ENCODE peak calls at places on chromosomes 7 and 10, in four cellular contexts. T is brain microvascular endothelial cell, P is heart right ventricle, Q is PC-9. L is an unnamed sample. For H3K36me3, the result is how much of the 10 kb centered on the place peaks cover.

GRCh38 chr7:14542624-14543023 is 359.9 kb downstream of the DGKB start:
- DNase-seq in T (no peak), P (no peak), Q (no peak), L (no peak)

GRCh38 chr10:108789911-108790310 is 1133.4 kb downstream of the XPNPEP1 start:
- DNase-seq in T (no peak), P (no peak), Q (no peak), L (no peak)

GRCh38 chr7:132580277-132580676 is 4.0 kb upstream of the PLXNA4 start:
- DNase-seq in T (no peak), P (no peak), Q (no peak), L (peak)

GRCh38 chr10:100896876-100897461 is 15.8 kb upstream of the SLF2 start:
- DNase-seq in T (peak), P (no peak), Q (no peak), L (no peak)

GRCh38 chr7:24052572-24053223 is 231.3 kb upstream of the NPY start:
- DNase-seq in T (peak), P (no peak), Q (peak), L (no peak)

GRCh38 chr10:113004219-113004618 is 54.2 kb downstream of the TCF7L2 start:
- DNase-seq in T (no peak), P (no peak), Q (no peak), L (no peak)

GRCh38 chr7:92949748-92950147 is 113.4 kb upstream of the CDK6 start:
- DNase-seq in T (no peak), P (no peak), Q (no peak), L (no peak)

GRCh38 chr7:87231243-87231642 is 11.7 kb upstream of the TMEM243 start:
- DNase-seq in T (no peak), P (peak), Q (no peak), L (no peak)

GRCh38 chr10:43912469-43912868 is 263.8 kb upstream of the ZNF32 start:
- DNase-seq in T (no peak), P (no peak), Q (no peak), L (no peak)

GRCh38 chr7:42170724-42171123 is 66.3 kb downstream of the GLI3 start:
- DNase-seq in T (no peak), P (no peak), Q (no peak), L (no peak)

GRCh38 chr10:99467236-99467999 is 37.0 kb upstream of the GOT1 start:
- DNase-seq in T (no peak), P (no peak), Q (no peak), L (no peak)

GRCh38 chr10:35425596-35425995 is 89.3 kb downstream of the CCNY start:
- DNase-seq in T (no peak), P (no peak), Q (no peak), L (no peak)

GRCh38 chr7:149821191-149822148 is 16.7 kb upstream of the ZNF862 start:
- DNase-seq in T (no peak), P (no peak), Q (no peak), L (no peak)

GRCh38 chr10:11867497-11867896 is 44.3 kb downstream of the PROSER2 start:
- DNase-seq in T (no peak), P (no peak), Q (no peak), L (peak)

GRCh38 chr10:63668081-63668480 is 146.9 kb downstream of the REEP3 start:
- DNase-seq in T (no peak), P (no peak), Q (no peak), L (no peak)

GRCh38 chr7:7002416-7003062 is 176.5 kb upstream of the CCZ1B start:
- DNase-seq in T (no peak), P (no peak), Q (no peak), L (peak)

GRCh38 chr7:126079581-126079980 is 1150.0 kb upstream of the POT1 start:
- DNase-seq in T (no peak), P (no peak), Q (no peak), L (no peak)

GRCh38 chr10:69176823-69177222 is 3.2 kb upstream of the SUPV3L1 start:
- DNase-seq in T (no peak), P (no peak), Q (no peak), L (no peak)

GRCh38 chr10:118047363-118047719 is 600 bp upstream of the RAB11FIP2 start:
- DNase-seq in T (no peak), P (peak), Q (no peak), L (no peak)

GRCh38 chr10:6319119-6319518 is 116.4 kb downstream of the PFKFB3 start:
- DNase-seq in T (no peak), P (no peak), Q (no peak), L (no peak)

GRCh38 chr7:79334841-79335240 is 118.6 kb downstream of the MAGI2 start:
- DNase-seq in T (no peak), P (no peak), Q (no peak), L (no peak)

GRCh38 chr7:84941291-84941690 is 245.6 kb downstream of the SEMA3D start:
- DNase-seq in T (no peak), P (no peak), Q (no peak), L (no peak)

GRCh38 chr10:120978589-120979252 is 127.6 kb downstream of the WDR11 start:
- DNase-seq in T (no peak), P (no peak), Q (no peak), L (no peak)

GRCh38 chr7:79282882-79283602 is 170.4 kb downstream of the MAGI2 start:
- DNase-seq in T (peak), P (no peak), Q (peak), L (no peak)

GRCh38 chr10:130358981-130359650 is 222.9 kb downstream of the GLRX3 start:
- DNase-seq in T (no peak), P (no peak), Q (no peak), L (no peak)

GRCh38 chr7:106329971-106330733 is 45.4 kb upstream of the NAMPT start:
- DNase-seq in T (peak), P (no peak), Q (no peak), L (no peak)

GRCh38 chr10:12287772-12288171 is 61.6 kb upstream of the CAMK1D start:
- DNase-seq in T (no peak), P (no peak), Q (no peak), L (no peak)

GRCh38 chr10:52864459-52865106 is 92.0 kb upstream of the MBL2 start:
- DNase-seq in T (peak), P (peak), Q (peak), L (peak)

GRCh38 chr10:114432704-114433103 is 28.4 kb upstream of the AFAP1L2 start:
- DNase-seq in T (no peak), P (no peak), Q (no peak), L (no peak)

GRCh38 chr7:108358553-108358952 is 97.7 kb downstream of the NRCAM start:
- DNase-seq in T (peak), P (no peak), Q (peak), L (peak)

GRCh38 chr7:158861936-158862704 is 5.8 kb downstream of the DYNC2I1 start:
- DNase-seq in T (no peak), P (no peak), Q (no peak), L (no peak)

GRCh38 chr10:128150045-128150493 is 23.8 kb upstream of the MKI67 start:
- DNase-seq in T (peak), P (peak), Q (no peak), L (peak)

GRCh38 chr7:98988641-98989040 is 110.3 kb downstream of the TRRAP start:
- DNase-seq in T (no peak), P (no peak), Q (no peak), L (no peak)

GRCh38 chr7:98678215-98678614 is 61.1 kb downstream of the NPTX2 start:
- DNase-seq in T (no peak), P (no peak), Q (no peak), L (no peak)

GRCh38 chr7:74324499-74325229 is 35.5 kb downstream of the CLIP2 start:
- DNase-seq in T (no peak), P (peak), Q (no peak), L (no peak)

GRCh38 chr10:126421745-126422144 is 33.5 kb upstream of the ADAM12 start:
- DNase-seq in T (peak), P (peak), Q (peak), L (no peak)

GRCh38 chr10:23826399-23826798 is 382.5 kb upstream of the KIAA1217 start:
- DNase-seq in T (peak), P (peak), Q (no peak), L (peak)

GRCh38 chr7:1339611-1340010 is 106.9 kb downstream of the UNCX start:
- DNase-seq in T (no peak), P (no peak), Q (no peak), L (no peak)

GRCh38 chr10:125120046-125120710 is 40.2 kb downstream of the CTBP2 start:
- DNase-seq in T (no peak), P (no peak), Q (no peak), L (no peak)
- H3K36me3 ChIP-seq in T (under half), P (under half), Q (under half), L (under half)

GRCh38 chr7:141752634-141753033 is 11.3 kb upstream of the TAS2R3 start:
- DNase-seq in T (no peak), P (no peak), Q (no peak), L (peak)

DNA sequence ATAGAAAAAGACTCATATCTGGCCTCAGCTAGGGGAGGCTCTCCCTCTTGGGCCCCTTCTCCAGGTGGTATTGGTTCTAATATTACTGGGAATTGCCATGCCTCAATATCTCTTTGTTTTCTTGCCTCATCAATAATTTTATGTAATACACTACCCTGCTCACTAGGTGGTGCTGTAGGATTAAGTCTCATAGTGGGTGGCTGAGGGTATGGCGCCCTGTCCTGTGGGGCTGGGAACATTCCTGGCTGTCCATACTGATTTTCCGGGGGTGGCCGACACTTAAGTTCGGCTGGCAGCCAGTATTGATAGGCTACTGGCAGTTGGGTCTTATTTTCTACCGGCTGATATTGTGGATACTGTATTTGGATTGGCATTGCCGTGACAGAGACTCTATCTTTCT is 9.0 kb upstream of the TAS2R3 start:
- DNase-seq in T (no peak), P (no peak), Q (no peak), L (peak)
- H3K36me3 ChIP-seq in T (under half), P (half or more), Q (half or more), L (half or more)

GRCh38 chr7:112079671-112080070 is 126.5 kb downstream of the DOCK4 start:
- DNase-seq in T (peak), P (no peak), Q (no peak), L (no peak)

GRCh38 chr7:112081778-112082177 is 124.4 kb downstream of the DOCK4 start:
- DNase-seq in T (no peak), P (no peak), Q (no peak), L (no peak)

GRCh38 chr7:112080441-112080840 is 125.8 kb downstream of the DOCK4 start:
- DNase-seq in T (peak), P (no peak), Q (peak), L (no peak)

GRCh38 chr7:112080974-112081373 is 125.2 kb downstream of the DOCK4 start:
- DNase-seq in T (peak), P (no peak), Q (no peak), L (peak)

DNA sequence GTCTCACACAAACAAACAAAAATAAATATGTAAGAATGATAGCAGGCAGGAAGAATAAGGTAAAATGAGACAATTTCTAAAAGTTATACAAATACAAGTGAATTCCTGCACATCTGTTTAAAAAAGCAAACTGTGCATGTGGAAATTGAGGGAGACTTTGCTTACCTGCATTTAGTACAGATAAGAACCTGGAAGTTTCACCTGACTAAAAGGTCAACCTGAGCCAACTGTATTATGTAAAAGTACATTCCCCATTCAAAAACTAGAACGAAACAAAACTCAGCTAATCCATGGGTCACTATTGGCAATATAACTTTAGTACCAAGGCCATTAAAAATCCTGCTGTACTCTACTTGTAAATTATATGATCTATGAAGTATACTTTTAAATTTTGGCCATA is 127.1 kb downstream of the DOCK4 start:
- DNase-seq in T (no peak), P (no peak), Q (no peak), L (no peak)
- H3K36me3 ChIP-seq in T (under half), P (under half), Q (under half), L (under half)

GRCh38 chr10:58179238-58179637 is 88.5 kb downstream of the IPMK start:
- DNase-seq in T (no peak), P (no peak), Q (no peak), L (no peak)
- H3K36me3 ChIP-seq in T (under half), P (under half), Q (under half), L (under half)

DNA sequence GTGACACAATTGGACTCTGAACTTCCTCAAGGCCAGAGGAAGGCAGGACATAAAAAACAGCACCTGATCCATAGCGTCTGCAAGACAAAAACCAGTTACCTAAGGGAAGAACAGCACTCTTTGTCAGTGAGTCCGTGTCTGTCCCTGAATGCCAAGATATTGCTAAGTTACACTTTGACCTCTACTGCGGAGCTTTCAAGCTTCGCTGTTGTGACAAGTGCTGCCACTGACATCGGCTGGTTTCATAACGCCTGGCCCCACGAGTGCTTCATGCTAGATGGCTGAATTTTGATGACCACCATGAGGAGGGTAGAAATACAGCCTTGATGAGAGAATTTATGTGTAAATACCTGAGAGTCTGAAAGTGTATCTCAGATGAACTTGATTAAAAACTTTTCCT is 49.7 kb upstream of the JAZF1 start:
- DNase-seq in T (no peak), P (no peak), Q (peak), L (no peak)
- H3K36me3 ChIP-seq in T (under half), P (under half), Q (under half), L (under half)

GRCh38 chr10:124983321-124983720 is 41.4 kb downstream of the ZRANB1 start:
- DNase-seq in T (no peak), P (no peak), Q (no peak), L (peak)
- H3K36me3 ChIP-seq in T (under half), P (half or more), Q (under half), L (under half)

GRCh38 chr10:78655941-78656340 is 412.8 kb upstream of the ZMIZ1 start:
- DNase-seq in T (no peak), P (no peak), Q (no peak), L (no peak)
- H3K36me3 ChIP-seq in T (under half), P (under half), Q (under half), L (under half)